ENCODE peak calls at places on chromosome 20, in nine cellular contexts. M is psoas muscle, G is progenitor cell of endocrine pancreas, X is kidney, F is BE2C, C is astrocyte of the spinal cord, K is HCT116, E is left ventricle myocardium inferior, H is mucosa of descending colon. Y is an unnamed sample.

GRCh38 chr20:7352165-7352564 is 584.7 kb downstream of the BMP2 start:
- DNase-seq in M (no peak), X (no peak), K (no peak), C (no peak), H (no peak), E (no peak), G (no peak), F (no peak), Y (no peak)

GRCh38 chr20:46509523-46509922 is 3.8 kb downstream of the ZNF334 start:
- DNase-seq in F (no peak), H (no peak), X (no peak), G (no peak), K (no peak), M (no peak), E (no peak), C (no peak), Y (no peak)

GRCh38 chr20:19789446-19789845 is 31.4 kb downstream of the RIN2 start:
- DNase-seq in C (no peak), H (no peak), E (no peak), F (no peak), X (no peak), M (no peak), G (no peak), K (no peak), Y (no peak)

GRCh38 chr20:46230811-46231282 is 77.5 kb downstream of the CDH22 start:
- DNase-seq in F (no peak), G (peak; percentile 61), X (no peak), C (peak; percentile 39), H (no peak), K (no peak), M (no peak), E (peak; percentile 33), Y (peak; percentile 73)

GRCh38 chr20:1965520-1966278 is 28.2 kb downstream of the PDYN start:
- DNase-seq in M (peak; percentile 86), H (peak; percentile 74), C (peak; percentile 59), G (peak; percentile 76), X (peak; percentile 85), K (peak; percentile 62), F (peak; percentile 66), E (peak; percentile 73), Y (peak; percentile 71)

GRCh38 chr20:50003253-50003656 is 20.5 kb downstream of the SNAI1 start:
- DNase-seq in X (no peak), C (peak; percentile 69), E (no peak), G (no peak), H (no peak), K (no peak), M (no peak), F (no peak), Y (no peak)

GRCh38 chr20:50607850-50608749 is 83.2 kb downstream of the RIPOR3 start:
- DNase-seq in K (no peak), F (no peak), C (no peak), H (no peak), G (no peak), E (no peak), M (no peak), X (no peak), Y (no peak)

GRCh38 chr20:49477200-49477599 is 5.3 kb downstream of the KCNB1 start:
- DNase-seq in K (no peak), F (no peak), C (no peak), X (no peak), G (no peak), E (no peak), H (no peak), M (no peak), Y (no peak)

GRCh38 chr20:588476-588875 is 21.6 kb downstream of the TCF15 start:
- DNase-seq in M (no peak), E (no peak), K (no peak), C (no peak), X (no peak), F (no peak), H (no peak), G (no peak), Y (no peak)

GRCh38 chr20:592506-592905 is 17.6 kb downstream of the TCF15 start:
- DNase-seq in X (no peak), G (no peak), H (no peak), E (no peak), K (no peak), F (no peak), C (no peak), M (no peak), Y (no peak)

GRCh38 chr20:584375-585301 is 25.5 kb downstream of the TCF15 start:
- DNase-seq in E (no peak), G (no peak), F (no peak), X (no peak), K (peak; percentile 43), C (no peak), M (no peak), H (no peak), Y (no peak)

GRCh38 chr20:591941-592340 is 18.2 kb downstream of the TCF15 start:
- DNase-seq in C (no peak), E (no peak), H (no peak), K (no peak), M (no peak), G (no peak), X (no peak), F (no peak), Y (no peak)

GRCh38 chr20:588932-589672 is 21.0 kb downstream of the TCF15 start:
- DNase-seq in X (no peak), E (no peak), H (no peak), M (no peak), F (no peak), C (no peak), K (peak; percentile 22), G (no peak), Y (no peak)
- TF ChIP-seq CTCF in X (no peak), E (no peak), H (no peak), M (no peak), F (no peak), C (no peak), K (no peak), G (no peak), Y (no peak)

DNA sequence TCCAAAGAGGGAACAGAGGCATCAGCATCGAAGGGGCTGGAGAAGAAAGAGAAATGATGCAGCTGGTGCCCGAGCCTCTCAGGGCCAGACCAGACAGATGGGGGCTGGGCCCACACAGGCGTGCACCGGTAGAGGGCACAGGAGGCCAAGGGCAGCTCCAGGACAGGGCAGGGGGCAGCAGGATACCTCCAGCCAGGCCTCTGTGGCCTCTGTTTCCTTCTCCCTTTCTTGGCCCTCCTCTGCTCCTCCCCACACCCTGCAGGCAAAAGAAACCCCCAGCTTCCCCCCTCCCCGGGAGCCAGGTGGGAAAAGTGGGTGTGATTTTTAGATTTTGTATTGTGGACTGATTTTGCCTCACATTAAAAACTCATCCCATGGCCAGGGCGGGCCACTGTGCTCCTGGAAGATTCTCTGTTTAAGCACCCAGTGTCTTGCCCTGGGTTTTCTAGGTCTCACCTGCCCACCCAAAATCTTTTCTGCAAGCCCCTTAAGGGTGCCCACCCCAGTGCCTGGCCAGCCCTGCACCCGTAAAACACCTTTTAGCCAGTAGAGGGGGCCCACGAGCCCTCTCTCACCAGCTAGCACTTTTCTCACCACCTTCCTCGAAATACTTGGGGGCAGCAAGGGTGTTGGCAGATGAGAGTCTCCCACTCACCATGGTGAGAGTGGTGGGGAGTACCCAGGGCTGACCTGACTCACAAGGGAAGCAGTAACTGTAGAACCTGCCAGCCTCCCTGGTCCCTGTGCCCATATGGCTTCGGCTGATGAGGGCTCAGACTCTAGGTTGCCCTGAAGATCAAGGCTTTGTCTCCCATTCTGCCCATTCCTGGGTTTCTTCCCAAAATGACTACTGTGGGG is 35.7 kb upstream of the ID1 start:
- DNase-seq in C (peak; percentile 54), X (no peak), K (no peak), F (peak; percentile 78), E (peak; percentile 57), G (peak; percentile 75), M (peak; percentile 72), H (no peak), Y (peak; percentile 43)
- TF ChIP-seq CTCF in C (peak; percentile 91), X (peak; percentile 72), K (peak; percentile 92), F (peak; percentile 91), E (peak; percentile 90), G (peak; percentile 94), M (peak; percentile 74), H (peak; percentile 69), Y (peak; percentile 80)

DNA sequence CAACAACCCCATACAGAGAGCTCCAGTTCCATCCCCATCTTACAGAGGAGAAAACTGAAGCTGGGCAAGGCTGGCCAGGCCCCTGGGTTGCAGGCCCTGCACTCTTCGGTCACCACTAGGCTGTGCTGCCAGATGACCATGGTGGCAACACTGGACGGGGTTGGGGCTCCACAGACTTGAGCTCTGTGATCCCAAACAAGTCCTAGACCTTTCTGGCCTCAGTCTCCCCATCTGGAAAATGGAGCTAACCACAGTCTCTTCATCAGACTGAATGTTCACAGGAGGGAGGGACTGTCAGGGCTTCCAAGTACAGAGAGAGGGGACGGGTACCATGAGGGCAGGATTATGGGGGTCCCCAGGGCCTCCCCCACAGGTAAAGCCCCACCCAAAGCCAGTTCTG is 41.3 kb upstream of the NOL4L start:
- DNase-seq in H (no peak), K (no peak), F (no peak), C (no peak), X (no peak), M (no peak), E (no peak), G (no peak), Y (no peak)
- TF ChIP-seq CTCF in H (no peak), K (no peak), F (no peak), C (no peak), X (no peak), M (no peak), E (no peak), G (no peak), Y (no peak)

GRCh38 chr20:53579581-53580375 is 13.9 kb downstream of the ZNF217 start:
- DNase-seq in E (no peak), H (no peak), G (no peak), C (peak; percentile 58), X (no peak), K (no peak), M (no peak), F (peak; percentile 24), Y (no peak)

GRCh38 chr20:53578492-53579222 is 15.0 kb downstream of the ZNF217 start:
- DNase-seq in K (peak; percentile 82), X (no peak), H (no peak), E (no peak), F (peak; percentile 69), G (peak; percentile 27), C (peak; percentile 88), M (no peak), Y (peak; percentile 42)

GRCh38 chr20:53581444-53582311 is 12.0 kb downstream of the ZNF217 start:
- DNase-seq in K (no peak), E (no peak), M (no peak), F (no peak), G (no peak), X (no peak), H (no peak), C (no peak), Y (peak; percentile 33)

GRCh38 chr20:53579266-53579580 is 14.4 kb downstream of the ZNF217 start:
- DNase-seq in M (no peak), E (no peak), F (no peak), C (no peak), H (no peak), X (no peak), G (no peak), K (no peak), Y (no peak)

DNA sequence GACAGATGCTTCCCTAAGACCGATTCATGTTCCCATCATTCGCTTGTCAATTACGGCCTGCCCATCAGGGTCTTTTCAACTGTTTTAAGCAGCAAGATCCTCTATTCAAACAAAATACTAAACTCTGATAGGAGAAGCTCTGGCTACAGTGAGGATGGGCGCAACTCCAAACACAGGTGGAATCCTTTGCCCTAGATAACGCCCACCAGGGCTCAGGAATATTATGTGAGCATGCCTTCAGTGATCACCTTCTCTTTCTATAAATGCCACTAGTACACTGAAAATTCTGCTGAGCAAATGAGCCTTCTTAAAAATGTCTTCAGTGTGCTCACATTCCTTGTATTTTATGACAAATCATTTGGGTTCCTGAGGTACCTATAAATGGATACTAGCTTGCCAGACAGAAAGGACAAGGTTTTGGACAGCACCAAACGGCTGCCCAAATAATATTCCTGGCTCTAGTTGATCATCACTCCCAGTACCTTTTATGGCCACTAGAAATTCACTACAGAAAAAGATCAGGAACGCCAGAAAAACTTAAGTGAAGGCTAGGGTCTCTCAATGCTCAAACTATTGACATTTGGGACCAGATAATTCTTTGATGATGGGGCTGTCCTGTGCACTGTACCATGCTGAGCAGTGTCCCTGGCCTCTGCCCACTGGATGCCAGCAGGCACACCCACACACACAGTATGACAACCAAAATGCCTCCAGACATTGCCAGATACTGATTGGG is 13.1 kb downstream of the ZNF217 start:
- DNase-seq in C (no peak), M (no peak), E (no peak), K (no peak), H (no peak), X (no peak), G (no peak), F (no peak), Y (peak; percentile 6)
- TF ChIP-seq CTCF in C (no peak), M (peak; percentile 18), E (peak; percentile 32), K (no peak), H (no peak), X (peak; percentile 9), G (peak; percentile 20), F (peak; percentile 13), Y (peak; percentile 59)